ENCODE peak calls at places on chromosomes 11 and 22, in six cellular contexts. One of them, this sample, is unnamed.

GRCh38 chr22:38446018-38446601 is 8.9 kb downstream of the KCNJ4 start:
- DNase-seq in CD8-positive, alpha-beta T cell: no peak
- DNase-seq in cardiac muscle cell: no peak
- DNase-seq in endodermal cell: no peak
- DNase-seq in brain microvascular endothelial cell: no peak
- DNase-seq in effector memory CD4-positive, alpha-beta T cell: no peak
- DNase-seq in this sample: no peak

GRCh38 chr22:26466196-26466595 is 17.4 kb downstream of the HPS4 start:
- DNase-seq in CD8-positive, alpha-beta T cell: no peak
- DNase-seq in endodermal cell: no peak
- DNase-seq in brain microvascular endothelial cell: no peak
- DNase-seq in cardiac muscle cell: no peak
- DNase-seq in effector memory CD4-positive, alpha-beta T cell: no peak
- DNase-seq in this sample: no peak

GRCh38 chr22:22408731-22409696 is 99.5 kb downstream of the ZNF280B start:
- DNase-seq in cardiac muscle cell: no peak
- DNase-seq in brain microvascular endothelial cell: peak
- DNase-seq in CD8-positive, alpha-beta T cell: no peak
- DNase-seq in effector memory CD4-positive, alpha-beta T cell: no peak
- DNase-seq in endodermal cell: peak
- DNase-seq in this sample: peak

GRCh38 chr11:30165652-30166051 is 65.2 kb upstream of the FSHB start:
- DNase-seq in brain microvascular endothelial cell: no peak
- DNase-seq in endodermal cell: no peak
- DNase-seq in cardiac muscle cell: no peak
- DNase-seq in effector memory CD4-positive, alpha-beta T cell: no peak
- DNase-seq in CD8-positive, alpha-beta T cell: no peak
- DNase-seq in this sample: no peak

GRCh38 chr22:33726294-33726711 is 194.0 kb downstream of the LARGE1 start:
- DNase-seq in endodermal cell: no peak
- DNase-seq in brain microvascular endothelial cell: peak
- DNase-seq in CD8-positive, alpha-beta T cell: no peak
- DNase-seq in effector memory CD4-positive, alpha-beta T cell: no peak
- DNase-seq in cardiac muscle cell: no peak
- DNase-seq in this sample: no peak

GRCh38 chr11:119341222-119342022 is 739 bp upstream of the C1QTNF5 start:
- DNase-seq in brain microvascular endothelial cell: no peak
- DNase-seq in endodermal cell: peak
- DNase-seq in effector memory CD4-positive, alpha-beta T cell: no peak
- DNase-seq in cardiac muscle cell: no peak
- DNase-seq in CD8-positive, alpha-beta T cell: no peak
- DNase-seq in this sample: no peak

GRCh38 chr11:84824624-84825023 is 802.5 kb downstream of the DLG2 start:
- DNase-seq in endodermal cell: no peak
- DNase-seq in CD8-positive, alpha-beta T cell: no peak
- DNase-seq in brain microvascular endothelial cell: no peak
- DNase-seq in cardiac muscle cell: peak
- DNase-seq in effector memory CD4-positive, alpha-beta T cell: no peak
- DNase-seq in this sample: peak

GRCh38 chr11:112583246-112583893 is 322.7 kb upstream of the PLET1 start:
- DNase-seq in effector memory CD4-positive, alpha-beta T cell: no peak
- DNase-seq in brain microvascular endothelial cell: no peak
- DNase-seq in CD8-positive, alpha-beta T cell: no peak
- DNase-seq in cardiac muscle cell: no peak
- DNase-seq in endodermal cell: no peak
- DNase-seq in this sample: no peak

GRCh38 chr11:12810497-12810896 is 136.3 kb downstream of the TEAD1 start:
- DNase-seq in cardiac muscle cell: no peak
- DNase-seq in CD8-positive, alpha-beta T cell: no peak
- DNase-seq in effector memory CD4-positive, alpha-beta T cell: no peak
- DNase-seq in brain microvascular endothelial cell: peak
- DNase-seq in endodermal cell: peak
- DNase-seq in this sample: no peak

GRCh38 chr11:114301927-114302326 is 5.7 kb downstream of the NNMT start:
- DNase-seq in CD8-positive, alpha-beta T cell: no peak
- DNase-seq in effector memory CD4-positive, alpha-beta T cell: no peak
- DNase-seq in endodermal cell: no peak
- DNase-seq in brain microvascular endothelial cell: no peak
- DNase-seq in cardiac muscle cell: no peak
- DNase-seq in this sample: no peak

GRCh38 chr11:114304969-114305368 is 8.8 kb downstream of the NNMT start:
- DNase-seq in effector memory CD4-positive, alpha-beta T cell: no peak
- DNase-seq in CD8-positive, alpha-beta T cell: no peak
- DNase-seq in cardiac muscle cell: no peak
- DNase-seq in endodermal cell: no peak
- DNase-seq in brain microvascular endothelial cell: no peak
- DNase-seq in this sample: no peak

GRCh38 chr11:114301088-114301487 is 4.9 kb downstream of the NNMT start:
- DNase-seq in brain microvascular endothelial cell: no peak
- DNase-seq in cardiac muscle cell: no peak
- DNase-seq in effector memory CD4-positive, alpha-beta T cell: no peak
- DNase-seq in endodermal cell: no peak
- DNase-seq in CD8-positive, alpha-beta T cell: no peak
- DNase-seq in this sample: no peak

GRCh38 chr11:114302663-114303062 is 6.5 kb downstream of the NNMT start:
- DNase-seq in endodermal cell: no peak
- DNase-seq in effector memory CD4-positive, alpha-beta T cell: no peak
- DNase-seq in CD8-positive, alpha-beta T cell: no peak
- DNase-seq in cardiac muscle cell: no peak
- DNase-seq in brain microvascular endothelial cell: no peak
- DNase-seq in this sample: no peak

GRCh38 chr11:114304065-114304464 is 7.9 kb downstream of the NNMT start:
- DNase-seq in endodermal cell: no peak
- DNase-seq in CD8-positive, alpha-beta T cell: no peak
- DNase-seq in brain microvascular endothelial cell: no peak
- DNase-seq in effector memory CD4-positive, alpha-beta T cell: no peak
- DNase-seq in cardiac muscle cell: no peak
- DNase-seq in this sample: no peak
- H3K4me3 ChIP-seq in endodermal cell: no peak
- H3K4me3 ChIP-seq in CD8-positive, alpha-beta T cell: no peak
- H3K4me3 ChIP-seq in brain microvascular endothelial cell: no peak
- H3K4me3 ChIP-seq in effector memory CD4-positive, alpha-beta T cell: no peak
- H3K4me3 ChIP-seq in cardiac muscle cell: no peak
- H3K4me3 ChIP-seq in this sample: no peak

GRCh38 chr22:29314537-29315285 is 786 bp downstream of the RASL10A start:
- DNase-seq in endodermal cell: peak
- DNase-seq in effector memory CD4-positive, alpha-beta T cell: no peak
- DNase-seq in cardiac muscle cell: no peak
- DNase-seq in brain microvascular endothelial cell: no peak
- DNase-seq in CD8-positive, alpha-beta T cell: no peak
- DNase-seq in this sample: no peak

GRCh38 chr22:29320546-29320945 is 5.0 kb upstream of the RASL10A start:
- DNase-seq in cardiac muscle cell: no peak
- DNase-seq in CD8-positive, alpha-beta T cell: no peak
- DNase-seq in effector memory CD4-positive, alpha-beta T cell: no peak
- DNase-seq in endodermal cell: no peak
- DNase-seq in brain microvascular endothelial cell: no peak
- DNase-seq in this sample: no peak

GRCh38 chr22:29316429-29316828 is 932 bp upstream of the RASL10A start:
- DNase-seq in CD8-positive, alpha-beta T cell: no peak
- DNase-seq in effector memory CD4-positive, alpha-beta T cell: no peak
- DNase-seq in cardiac muscle cell: no peak
- DNase-seq in endodermal cell: no peak
- DNase-seq in brain microvascular endothelial cell: no peak
- DNase-seq in this sample: no peak

GRCh38 chr22:29315286-29316195 is at the start of gene RASL10A:
- DNase-seq in effector memory CD4-positive, alpha-beta T cell: no peak
- DNase-seq in cardiac muscle cell: peak
- DNase-seq in endodermal cell: peak
- DNase-seq in CD8-positive, alpha-beta T cell: no peak
- DNase-seq in brain microvascular endothelial cell: no peak
- DNase-seq in this sample: no peak

DNA sequence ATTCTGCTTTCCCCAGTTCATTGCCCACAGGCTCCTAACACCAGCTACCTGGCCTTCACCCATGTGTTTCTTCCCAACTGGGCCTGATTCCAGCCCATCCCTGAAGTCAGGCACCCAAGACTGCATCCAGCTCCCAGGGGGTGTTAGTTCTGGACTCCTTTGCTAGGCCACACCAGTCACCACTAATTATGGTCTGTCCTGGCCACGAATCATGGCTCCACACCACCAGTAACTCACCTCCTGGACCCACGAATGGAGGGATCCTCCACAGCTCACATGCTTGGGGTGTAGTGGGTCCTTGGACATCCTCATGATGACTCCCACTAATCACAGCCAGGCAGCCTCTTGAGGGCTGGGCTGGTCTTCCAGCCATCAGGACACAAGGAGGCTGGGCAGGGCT is 3.6 kb upstream of the RASL10A start:
- DNase-seq in endodermal cell: no peak
- DNase-seq in CD8-positive, alpha-beta T cell: no peak
- DNase-seq in cardiac muscle cell: no peak
- DNase-seq in effector memory CD4-positive, alpha-beta T cell: no peak
- DNase-seq in brain microvascular endothelial cell: no peak
- DNase-seq in this sample: peak
- H3K27ac ChIP-seq in endodermal cell: no peak
- H3K27ac ChIP-seq in CD8-positive, alpha-beta T cell: no peak
- H3K27ac ChIP-seq in cardiac muscle cell: no peak
- H3K27ac ChIP-seq in effector memory CD4-positive, alpha-beta T cell: no peak
- H3K27ac ChIP-seq in brain microvascular endothelial cell: no peak
- H3K27ac ChIP-seq in this sample: no peak

DNA sequence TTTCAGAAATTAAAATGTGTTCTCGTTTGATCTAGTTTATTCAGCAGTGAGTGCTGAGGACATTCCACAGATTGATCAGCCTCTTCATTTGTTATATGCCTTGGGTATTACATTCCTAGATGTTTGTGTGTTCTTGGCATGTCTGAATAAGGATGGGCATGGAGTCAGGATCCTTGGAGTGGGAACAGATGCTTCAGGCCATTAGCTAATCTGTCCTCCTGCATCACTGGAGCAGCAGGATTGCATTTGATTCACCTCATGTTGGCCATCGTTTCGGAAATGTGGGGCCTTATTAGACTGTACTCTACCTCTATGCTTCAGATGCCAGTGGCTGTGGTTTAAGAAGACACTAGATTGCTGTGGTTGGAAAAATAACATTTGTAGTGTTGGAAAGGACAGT is 190.6 kb downstream of the FAT3 start:
- DNase-seq in endodermal cell: no peak
- DNase-seq in cardiac muscle cell: no peak
- DNase-seq in effector memory CD4-positive, alpha-beta T cell: no peak
- DNase-seq in brain microvascular endothelial cell: no peak
- DNase-seq in CD8-positive, alpha-beta T cell: no peak
- DNase-seq in this sample: no peak
- H3K4me3 ChIP-seq in endodermal cell: no peak
- H3K4me3 ChIP-seq in cardiac muscle cell: no peak
- H3K4me3 ChIP-seq in effector memory CD4-positive, alpha-beta T cell: no peak
- H3K4me3 ChIP-seq in brain microvascular endothelial cell: no peak
- H3K4me3 ChIP-seq in CD8-positive, alpha-beta T cell: no peak
- H3K4me3 ChIP-seq in this sample: no peak

GRCh38 chr11:19193916-19194315 is 7.9 kb downstream of the CSRP3 start:
- DNase-seq in CD8-positive, alpha-beta T cell: no peak
- DNase-seq in endodermal cell: no peak
- DNase-seq in cardiac muscle cell: no peak
- DNase-seq in effector memory CD4-positive, alpha-beta T cell: no peak
- DNase-seq in brain microvascular endothelial cell: no peak
- DNase-seq in this sample: no peak
- H3K27ac ChIP-seq in CD8-positive, alpha-beta T cell: no peak
- H3K27ac ChIP-seq in endodermal cell: no peak
- H3K27ac ChIP-seq in cardiac muscle cell: no peak
- H3K27ac ChIP-seq in effector memory CD4-positive, alpha-beta T cell: no peak
- H3K27ac ChIP-seq in brain microvascular endothelial cell: no peak
- H3K27ac ChIP-seq in this sample: no peak

GRCh38 chr22:44329179-44329796 is 16.5 kb upstream of the SHISAL1 start:
- DNase-seq in brain microvascular endothelial cell: no peak
- DNase-seq in cardiac muscle cell: no peak
- DNase-seq in CD8-positive, alpha-beta T cell: no peak
- DNase-seq in endodermal cell: no peak
- DNase-seq in effector memory CD4-positive, alpha-beta T cell: no peak
- DNase-seq in this sample: no peak
- H3K4me3 ChIP-seq in brain microvascular endothelial cell: no peak
- H3K4me3 ChIP-seq in cardiac muscle cell: no peak
- H3K4me3 ChIP-seq in CD8-positive, alpha-beta T cell: no peak
- H3K4me3 ChIP-seq in endodermal cell: no peak
- H3K4me3 ChIP-seq in effector memory CD4-positive, alpha-beta T cell: no peak
- H3K4me3 ChIP-seq in this sample: no peak

DNA sequence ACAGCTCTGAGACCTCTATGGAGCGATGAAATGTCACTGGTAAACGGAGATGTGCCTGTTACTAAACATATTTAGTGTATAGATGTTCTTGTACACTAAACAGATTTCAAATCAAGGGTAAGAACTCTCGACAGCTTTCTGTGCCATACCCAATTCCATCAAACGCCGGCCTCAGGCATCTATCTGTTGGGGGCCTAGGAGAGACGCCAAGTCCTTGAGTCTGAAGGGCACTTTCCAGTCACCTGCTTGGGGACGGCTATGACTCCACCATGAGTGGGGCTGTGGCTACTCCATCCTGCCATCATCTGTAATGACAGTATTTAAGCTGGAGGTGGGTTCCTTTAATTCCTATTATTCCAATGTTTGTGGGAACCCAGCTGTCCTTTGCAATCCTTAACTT is 87.8 kb downstream of the SHANK2 start:
- DNase-seq in brain microvascular endothelial cell: no peak
- DNase-seq in effector memory CD4-positive, alpha-beta T cell: no peak
- DNase-seq in cardiac muscle cell: no peak
- DNase-seq in CD8-positive, alpha-beta T cell: no peak
- DNase-seq in endodermal cell: peak
- DNase-seq in this sample: no peak
- H3K27ac ChIP-seq in brain microvascular endothelial cell: no peak
- H3K27ac ChIP-seq in effector memory CD4-positive, alpha-beta T cell: no peak
- H3K27ac ChIP-seq in cardiac muscle cell: no peak
- H3K27ac ChIP-seq in CD8-positive, alpha-beta T cell: no peak
- H3K27ac ChIP-seq in endodermal cell: no peak
- H3K27ac ChIP-seq in this sample: no peak

This sample was measured in thyroid gland.